ENCODE peak calls at places on chromosomes 1 and 21, in five cellular contexts. Y is pancreas, M is mammary epithelial cell, A is adrenal gland, S is tibial nerve. O is an unnamed sample. For H3K27me3, the result is how much of the 10 kb centered on the place peaks cover.

GRCh38 chr1:155474156-155474555 is 88.4 kb downstream of the ASH1L start:
- DNase-seq in Y (no peak), M (no peak), A (no peak), S (no peak), O (no peak)

GRCh38 chr1:15950763-15951295 is 25.1 kb downstream of the ZBTB17 start:
- DNase-seq in Y (no peak), M (no peak), A (peak), S (no peak), O (no peak)

GRCh38 chr1:209787551-209787950 is 3.2 kb upstream of the C1orf74 start:
- DNase-seq in Y (no peak), M (no peak), A (no peak), S (no peak), O (no peak)

GRCh38 chr1:207248544-207249206 is 72.8 kb upstream of the CD55 start:
- DNase-seq in Y (no peak), M (peak), A (no peak), S (no peak), O (no peak)

GRCh38 chr21:35046223-35046690 is 2.8 kb downstream of the RUNX1 start:
- DNase-seq in Y (no peak), M (no peak), A (no peak), S (no peak), O (no peak)

GRCh38 chr1:169999357-169999756 is 75.1 kb downstream of the KIFAP3 start:
- DNase-seq in Y (no peak), M (peak), A (no peak), S (no peak), O (no peak)

GRCh38 chr21:38343691-38344090 is 86.9 kb downstream of the KCNJ15 start:
- DNase-seq in Y (no peak), M (peak), A (peak), S (no peak), O (peak)

GRCh38 chr1:29635501-29636263 is 399.4 kb downstream of the PTPRU start:
- DNase-seq in Y (no peak), M (no peak), A (no peak), S (no peak), O (no peak)

GRCh38 chr1:231584117-231584516 is 42.5 kb upstream of the DISC1 start:
- DNase-seq in Y (no peak), M (peak), A (no peak), S (no peak), O (no peak)

GRCh38 chr1:17010601-17011438 is 908 bp downstream of the ATP13A2 start:
- DNase-seq in Y (peak), M (peak), A (peak), S (no peak), O (peak)

GRCh38 chr1:43386676-43387075 is 2.9 kb downstream of the MED8 start:
- DNase-seq in Y (no peak), M (no peak), A (no peak), S (no peak), O (no peak)

GRCh38 chr1:182839209-182840065 is at the start of gene DHX9:
- DNase-seq in Y (peak), M (peak), A (peak), S (peak), O (peak)

GRCh38 chr1:83508485-83509151 is 490.3 kb downstream of the TTLL7 start:
- DNase-seq in Y (no peak), M (no peak), A (no peak), S (no peak), O (no peak)

GRCh38 chr1:101460709-101461108 is 223.9 kb downstream of the S1PR1 start:
- DNase-seq in Y (no peak), M (peak), A (no peak), S (no peak), O (no peak)

GRCh38 chr1:10429868-10430215 is 391 bp upstream of the CENPS start:
- DNase-seq in Y (no peak), M (no peak), A (no peak), S (no peak), O (no peak)

GRCh38 chr1:79974659-79975058 is 968.1 kb upstream of the ADGRL4 start:
- DNase-seq in Y (no peak), M (no peak), A (no peak), S (no peak), O (no peak)

GRCh38 chr1:155091071-155092051 is 12.7 kb downstream of the EFNA3 start:
- DNase-seq in Y (peak), M (peak), A (peak), S (peak), O (peak)

GRCh38 chr1:183416850-183417690 is 1.1 kb downstream of the NMNAT2 start:
- DNase-seq in Y (peak), M (peak), A (peak), S (no peak), O (peak)

DNA sequence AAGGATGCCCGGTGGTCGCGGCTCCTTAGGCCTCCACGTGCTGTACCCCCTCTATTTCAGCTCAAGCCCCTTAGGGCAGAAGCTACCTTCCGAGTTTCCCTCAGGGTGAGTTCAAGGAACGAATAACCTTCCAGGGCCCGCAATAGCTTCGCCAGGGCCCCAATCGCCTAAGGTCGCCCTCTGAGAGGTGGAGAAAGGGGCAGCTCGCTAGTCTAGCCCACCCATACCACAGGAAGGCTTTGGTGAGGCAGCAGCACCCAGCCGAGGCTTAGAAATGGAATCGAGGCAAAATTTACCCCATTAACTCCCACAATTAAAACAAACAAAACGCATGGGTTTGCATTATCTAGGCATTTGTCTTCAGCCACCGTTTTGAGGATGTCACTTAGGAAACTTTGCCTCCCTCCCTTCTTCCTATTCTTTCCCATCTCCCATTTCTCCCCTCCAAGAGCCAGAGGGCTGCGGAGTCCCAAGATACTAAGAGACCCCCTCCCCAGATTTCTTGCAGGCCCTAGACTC is 954 bp downstream of the WNT2B start:
- DNase-seq in Y (no peak), M (no peak), A (no peak), S (no peak), O (no peak)
- H3K27me3 ChIP-seq in Y (under half), M (under half), A (under half), S (under half), O (half or more)

GRCh38 chr1:33370286-33370685 is 49.4 kb upstream of the A3GALT2 start:
- DNase-seq in Y (no peak), M (no peak), A (no peak), S (no peak), O (no peak)
- TF ChIP-seq CTCF in Y (no peak), M (no peak), A (no peak), S (no peak), O (no peak)

DNA sequence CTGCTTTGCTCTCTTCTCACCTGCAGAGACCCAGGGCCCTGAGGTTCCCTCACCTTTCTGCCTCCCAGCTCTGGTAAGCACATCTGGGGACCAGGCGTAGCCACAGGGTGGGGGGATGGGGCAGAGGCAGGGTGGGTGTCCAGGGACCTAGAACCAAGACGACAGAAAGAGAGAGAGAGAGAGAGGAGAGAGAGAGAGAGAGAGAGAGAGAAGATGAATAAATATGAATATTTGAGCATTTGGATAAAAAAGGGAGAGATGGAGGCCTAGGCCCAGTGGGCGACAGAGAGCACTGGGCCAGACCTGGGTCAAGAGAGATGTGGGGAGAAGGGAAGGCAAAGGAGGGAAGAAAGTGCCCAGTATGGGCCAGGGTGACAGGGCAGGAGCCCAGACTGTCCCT is 32.8 kb downstream of the FOXO6 start:
- DNase-seq in Y (no peak), M (no peak), A (no peak), S (no peak), O (no peak)
- H3K27me3 ChIP-seq in Y (under half), M (under half), A (under half), S (under half), O (under half)

GRCh38 chr1:240031009-240031408 is 60.7 kb upstream of the FMN2 start:
- DNase-seq in Y (no peak), M (peak), A (no peak), S (no peak), O (no peak)

GRCh38 chr1:240033406-240033805 is 58.3 kb upstream of the FMN2 start:
- DNase-seq in Y (no peak), M (no peak), A (no peak), S (no peak), O (no peak)

GRCh38 chr1:240031414-240031813 is 60.3 kb upstream of the FMN2 start:
- DNase-seq in Y (no peak), M (no peak), A (no peak), S (no peak), O (no peak)

DNA sequence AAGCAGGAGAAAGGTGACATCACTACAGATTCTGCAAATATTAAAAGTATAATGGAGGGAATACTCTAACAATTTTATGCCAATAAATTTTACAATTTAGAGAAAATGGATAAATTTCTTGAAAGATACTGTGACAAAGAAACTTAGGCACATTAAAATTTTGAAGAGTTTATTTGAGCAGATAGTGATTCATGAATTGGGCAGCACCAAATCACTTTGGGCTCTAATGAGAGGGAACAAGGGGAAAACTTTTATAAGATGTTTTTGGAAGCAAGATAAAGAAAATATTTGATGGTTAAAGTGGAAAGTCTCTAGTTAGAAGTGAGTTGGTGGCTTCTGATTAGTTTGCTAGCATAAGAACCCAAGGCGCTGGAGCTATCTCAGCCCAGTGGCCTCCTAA is 55.2 kb upstream of the FMN2 start:
- DNase-seq in Y (no peak), M (no peak), A (no peak), S (no peak), O (no peak)
- TF ChIP-seq CTCF in Y (no peak), M (no peak), A (no peak), S (no peak), O (no peak)

DNA sequence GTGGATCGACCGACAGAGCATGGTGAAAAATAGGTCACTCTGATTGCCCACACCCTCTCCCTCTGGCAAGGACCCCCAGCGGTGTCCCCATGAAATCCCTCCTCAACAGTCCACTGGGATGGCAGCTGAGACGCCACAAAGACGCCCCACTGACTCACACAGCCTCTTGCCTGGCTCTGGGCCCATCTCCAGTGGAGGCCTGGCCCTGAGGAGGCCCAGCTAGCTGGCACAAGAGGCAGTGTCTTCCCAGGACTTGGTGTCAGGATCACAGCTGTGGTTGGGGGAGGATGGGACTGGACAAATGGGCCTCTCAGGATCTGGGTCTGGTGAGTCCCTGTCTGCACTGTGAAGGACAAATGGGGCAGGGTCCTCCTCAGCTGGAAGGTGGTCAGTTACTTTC is 4.6 kb downstream of the ALX3 start:
- DNase-seq in Y (no peak), M (no peak), A (no peak), S (no peak), O (no peak)
- H3K27me3 ChIP-seq in Y (under half), M (under half), A (under half), S (under half), O (under half)